ENCODE peak calls at places on chromosomes 5 and 9, in ten cellular contexts. P, C, X, N, K, E, A, B, W and I are unnamed samples.

GRCh38 chr9:655875-656274 is 185.6 kb upstream of the DMRT1 start:
- DNase-seq in A (peak), N (no peak), K (no peak), X (no peak), W (no peak), P (peak), B (no peak), E (no peak), C (no peak), I (no peak)

GRCh38 chr5:6772886-6773285 is 59.7 kb downstream of the TENT4A start:
- DNase-seq in N (no peak), E (no peak), C (no peak), X (no peak), A (no peak), W (no peak), B (no peak), K (no peak), P (peak), I (no peak)

GRCh38 chr5:2739360-2740050 is 12.0 kb downstream of the IRX2 start:
- DNase-seq in X (no peak), E (no peak), B (no peak), W (no peak), N (no peak), A (no peak), K (no peak), P (no peak), C (no peak), I (no peak)

GRCh38 chr9:119078015-119078414 is 291.2 kb downstream of the BRINP1 start:
- DNase-seq in C (no peak), W (no peak), E (no peak), K (no peak), B (no peak), X (no peak), A (no peak), N (no peak), P (no peak), I (no peak)

GRCh38 chr9:129509508-129509907 is 111.4 kb downstream of the C9orf50 start:
- DNase-seq in N (no peak), C (no peak), P (no peak), A (peak), E (no peak), B (no peak), X (no peak), W (no peak), K (no peak), I (no peak)

GRCh38 chr9:893843-894420 is 52.4 kb downstream of the DMRT1 start:
- DNase-seq in K (peak), A (peak), W (peak), P (peak), N (no peak), B (peak), E (peak), C (peak), X (peak), I (no peak)

GRCh38 chr5:41102341-41102740 is 31.2 kb upstream of the MROH2B start:
- DNase-seq in E (no peak), X (no peak), P (no peak), W (no peak), C (no peak), B (no peak), N (no peak), K (no peak), A (no peak), I (no peak)

GRCh38 chr5:143662020-143662419 is 149.9 kb upstream of the HMHB1 start:
- DNase-seq in A (no peak), C (no peak), B (no peak), X (no peak), E (no peak), W (no peak), K (no peak), P (no peak), N (no peak), I (no peak)

GRCh38 chr9:133658442-133659431 is 22.6 kb downstream of the DBH start:
- DNase-seq in N (no peak), X (no peak), W (no peak), C (peak), B (no peak), P (no peak), E (peak), K (peak), A (peak), I (no peak)

GRCh38 chr9:89527084-89527483 is 29.2 kb upstream of the SEMA4D start:
- DNase-seq in W (no peak), C (no peak), E (no peak), B (no peak), P (peak), N (no peak), A (no peak), X (no peak), K (no peak), I (no peak)

GRCh38 chr9:130535818-130536521 is 43.4 kb upstream of the FUBP3 start:
- DNase-seq in E (no peak), C (no peak), N (no peak), P (peak), A (peak), K (no peak), W (no peak), X (no peak), B (no peak), I (no peak)

GRCh38 chr5:18305288-18305899 is 671.1 kb downstream of the TAF11L14 start:
- DNase-seq in W (no peak), X (no peak), P (peak), N (no peak), A (peak), E (no peak), B (peak), C (peak), K (peak), I (peak)

GRCh38 chr5:174409971-174410370 is 314.4 kb upstream of the MSX2 start:
- DNase-seq in A (no peak), E (no peak), C (no peak), K (no peak), W (no peak), B (no peak), X (no peak), P (no peak), N (no peak), I (no peak)

GRCh38 chr5:149711338-149711737 is 18.8 kb upstream of the PPARGC1B start:
- DNase-seq in E (no peak), B (no peak), K (no peak), N (no peak), X (no peak), C (no peak), W (no peak), P (no peak), A (no peak), I (no peak)

GRCh38 chr5:149367249-149367971 is 9.6 kb downstream of the PCYOX1L start:
- DNase-seq in C (peak), E (peak), N (peak), P (peak), X (peak), W (peak), B (peak), K (peak), A (peak), I (peak)

GRCh38 chr9:133493845-133494540 is 15.1 kb upstream of the SLC2A6 start:
- DNase-seq in X (no peak), B (no peak), N (no peak), C (no peak), W (no peak), K (no peak), A (no peak), P (no peak), E (no peak), I (no peak)

GRCh38 chr5:1959231-1959630 is 76.5 kb upstream of the IRX4 start:
- DNase-seq in A (no peak), E (no peak), W (no peak), B (no peak), X (no peak), C (no peak), P (no peak), K (no peak), N (no peak), I (no peak)

GRCh38 chr5:118777468-118777746 is 210.9 kb downstream of the DTWD2 start:
- DNase-seq in N (no peak), W (no peak), A (no peak), X (no peak), B (no peak), E (no peak), P (no peak), C (no peak), K (no peak), I (no peak)

GRCh38 chr5:38598994-38599611 is 42.7 kb upstream of the LIFR start:
- DNase-seq in N (no peak), E (peak), A (peak), P (no peak), W (no peak), X (no peak), B (no peak), C (no peak), K (no peak), I (peak)

GRCh38 chr5:98570010-98570409 is 203.5 kb upstream of the RGMB start:
- DNase-seq in B (no peak), E (no peak), C (no peak), W (no peak), A (no peak), X (no peak), P (no peak), K (no peak), N (no peak), I (peak)

GRCh38 chr5:172065431-172066065 is 59.1 kb upstream of the FBXW11 start:
- DNase-seq in K (no peak), N (no peak), E (no peak), X (no peak), A (peak), P (no peak), W (no peak), B (no peak), C (peak), I (no peak)

GRCh38 chr9:70352356-70352755 is 62.1 kb downstream of the KLF9 start:
- DNase-seq in E (no peak), C (no peak), A (peak), W (no peak), K (no peak), X (no peak), N (no peak), P (no peak), B (no peak), I (no peak)

GRCh38 chr5:138274189-138274853 is at the start of gene GFRA3:
- DNase-seq in N (no peak), W (no peak), C (no peak), P (no peak), A (peak), B (peak), K (peak), E (no peak), X (no peak), I (no peak)

GRCh38 chr5:81093536-81094196 is 133.5 kb downstream of the RASGRF2 start:
- DNase-seq in N (no peak), P (no peak), X (no peak), W (no peak), B (no peak), C (no peak), K (no peak), E (no peak), A (no peak), I (no peak)